ENCODE peak calls at places on chromosomes 11 and 22, in six cellular contexts. A is NCI-H446, T is PC-3, R is A673, H is lung microvascular endothelial cell, W is Daoy. I is an unnamed sample.

GRCh38 chr11:76574406-76574805 is 96.1 kb downstream of the LRRC32 start:
- DNase-seq in A (no peak), T (no peak), R (no peak), H (no peak), W (no peak), I (no peak)

GRCh38 chr11:83157755-83158473 is 983 bp downstream of the PCF11 start:
- DNase-seq in A (peak), T (peak), R (peak), H (peak), W (peak), I (peak)

GRCh38 chr22:28014141-28015055 is 95.3 kb upstream of the PITPNB start:
- DNase-seq in A (no peak), T (no peak), R (peak), H (no peak), W (no peak), I (no peak)

GRCh38 chr11:67253872-67254624 is 12.2 kb upstream of the GRK2 start:
- DNase-seq in A (no peak), T (no peak), R (no peak), H (no peak), W (no peak), I (peak)

GRCh38 chr22:27207907-27208306 is 550.5 kb downstream of the MIAT start:
- DNase-seq in A (no peak), T (no peak), R (peak), H (no peak), W (peak), I (no peak)

GRCh38 chr11:65151500-65151899 is 17.2 kb upstream of the SYVN1 start:
- DNase-seq in A (no peak), T (no peak), R (no peak), H (no peak), W (no peak), I (no peak)

GRCh38 chr11:102760355-102761035 is 19.9 kb downstream of the MMP10 start:
- DNase-seq in A (no peak), T (peak), R (peak), H (peak), W (peak), I (no peak)

GRCh38 chr11:77106321-77106720 is 3.7 kb downstream of the OMP start:
- DNase-seq in A (peak), T (peak), R (no peak), H (no peak), W (peak), I (no peak)

GRCh38 chr11:15700456-15700855 is 585.7 kb downstream of the INSC start:
- DNase-seq in A (no peak), T (no peak), R (no peak), H (no peak), W (no peak), I (no peak)

GRCh38 chr11:69368119-69368880 is 74.3 kb downstream of the MYEOV start:
- DNase-seq in A (no peak), T (peak), R (no peak), H (no peak), W (no peak), I (no peak)

GRCh38 chr22:22870577-22871398 is 16.8 kb upstream of the IGLL5 start:
- DNase-seq in A (no peak), T (peak), R (no peak), H (no peak), W (no peak), I (peak)

GRCh38 chr11:128582496-128583366 is 4.6 kb downstream of the ETS1 start:
- DNase-seq in A (no peak), T (peak), R (no peak), H (peak), W (peak), I (peak)

GRCh38 chr11:87491381-87491780 is 453.6 kb downstream of the TMEM135 start:
- DNase-seq in A (no peak), T (no peak), R (no peak), H (no peak), W (no peak), I (no peak)